ENCODE peak calls at places on chromosomes 1 and 21, in seven cellular contexts. V is activated T-cell treated with anti-CD3 and anti-CD28 coated beads, Interleukin-2, amount 50 U/mL, for 48 hours; T is tibial artery; J is fibroblast of lung; E is stimulated activated CD8-positive, alpha-beta memory T cell treated with anti-CD3 and anti-CD28 coated beads, Interleukin-4, amount 100 ng/mL, for 1 hour; X is NCI-H1694; C is HFF-Myc. L is an unnamed sample.

GRCh38 chr1:228664399-228664914 is 70.8 kb upstream of the RHOU start:
- DNase-seq in V (peak), E (peak), C (peak), J (peak), T (peak), X (peak), L (no peak)

GRCh38 chr1:189686288-189686687 is 791.4 kb downstream of the BRINP3 start:
- DNase-seq in X (no peak), E (no peak), V (no peak), C (no peak), J (no peak), T (no peak), L (no peak)

GRCh38 chr1:169361281-169361680 is 6.3 kb downstream of the NME7 start:
- DNase-seq in V (no peak), C (no peak), T (no peak), E (no peak), X (no peak), J (peak), L (no peak)

GRCh38 chr1:9766759-9767442 is 56.9 kb downstream of the CLSTN1 start:
- DNase-seq in E (no peak), X (no peak), T (no peak), C (peak), V (no peak), J (peak), L (no peak)

GRCh38 chr21:38379171-38379570 is 119.1 kb downstream of the ERG start:
- DNase-seq in X (no peak), T (no peak), V (no peak), J (no peak), C (no peak), E (no peak), L (no peak)

GRCh38 chr1:10738125-10738746 is 58.2 kb downstream of the CASZ1 start:
- DNase-seq in J (no peak), X (no peak), V (no peak), E (no peak), C (no peak), T (no peak), L (no peak)

GRCh38 chr1:27152004-27152828 is 2.7 kb downstream of the SLC9A1 start:
- DNase-seq in X (no peak), C (no peak), E (no peak), V (no peak), J (peak), T (no peak), L (no peak)

GRCh38 chr1:201222125-201222524 is 31.5 kb downstream of the IGFN1 start:
- DNase-seq in J (no peak), C (no peak), X (no peak), E (no peak), V (peak), T (no peak), L (no peak)

GRCh38 chr1:152735648-152736047 is 22.2 kb upstream of the KPRP start:
- DNase-seq in V (no peak), E (no peak), X (no peak), C (no peak), T (no peak), J (no peak), L (no peak)

GRCh38 chr1:2555634-2556276 is 416 bp upstream of the TNFRSF14 start:
- DNase-seq in E (peak), J (peak), V (peak), C (no peak), X (no peak), T (peak), L (no peak)

GRCh38 chr1:3880429-3881190 is 19.5 kb downstream of the C1orf174 start:
- DNase-seq in C (no peak), T (no peak), V (no peak), J (no peak), E (no peak), X (no peak), L (no peak)

GRCh38 chr1:119659628-119660027 is 11.6 kb upstream of the ZNF697 start:
- DNase-seq in J (peak), C (no peak), X (no peak), T (no peak), V (no peak), E (no peak), L (no peak)

GRCh38 chr1:226429051-226429461 is 21.2 kb upstream of the PARP1 start:
- DNase-seq in C (no peak), X (no peak), T (no peak), E (no peak), J (no peak), V (peak), L (no peak)

GRCh38 chr1:75672528-75673393 is 51.7 kb upstream of the ACADM start:
- DNase-seq in X (no peak), T (no peak), E (no peak), C (peak), V (no peak), J (peak), L (no peak)

GRCh38 chr1:929712-930632 is 6.2 kb downstream of the SAMD11 start:
- DNase-seq in J (no peak), E (no peak), X (no peak), C (no peak), V (no peak), T (no peak), L (no peak)

GRCh38 chr1:223143760-223144248 is 756 bp upstream of the TLR5 start:
- DNase-seq in J (no peak), E (no peak), T (no peak), C (no peak), V (peak), X (no peak), L (no peak)

GRCh38 chr1:54172614-54173312 is 20.0 kb upstream of the CDCP2 start:
- DNase-seq in J (peak), V (no peak), X (no peak), T (no peak), E (no peak), C (no peak), L (no peak)

GRCh38 chr1:101960164-101960563 is 36.6 kb downstream of the OLFM3 start:
- DNase-seq in E (no peak), X (no peak), J (no peak), V (no peak), C (no peak), T (no peak), L (no peak)